ENCODE peak calls at places on chromosomes 13 and 19, in nine cellular contexts. O, L, D, M, B, C, N, K and Z are unnamed samples.

GRCh38 chr19:19034204-19034624 is 811 bp downstream of the ARMC6 start:
- DNase-seq in O (peak), L (peak), D (no peak), M (peak), B (peak), C (no peak), N (peak), K (peak), Z (no peak)

GRCh38 chr19:46515879-46516350 is 20.2 kb upstream of the PNMA8B start:
- DNase-seq in O (no peak), L (peak), D (no peak), M (no peak), B (peak), C (no peak), N (peak), K (no peak), Z (no peak)

GRCh38 chr13:110593430-110594130 is 21.8 kb upstream of the NAXD start:
- DNase-seq in O (no peak), L (no peak), D (no peak), M (peak), B (peak), C (no peak), N (peak), K (no peak), Z (no peak)

GRCh38 chr13:111907341-111907880 is 159.5 kb upstream of the SOX1 start:
- DNase-seq in O (peak), L (no peak), D (no peak), M (no peak), B (no peak), C (peak), N (no peak), K (no peak), Z (no peak)

GRCh38 chr13:71290963-71291937 is 575.8 kb downstream of the DACH1 start:
- DNase-seq in O (no peak), L (no peak), D (no peak), M (no peak), B (peak), C (no peak), N (peak), K (peak), Z (no peak)

GRCh38 chr13:27988520-27988919 is at the start of gene URAD:
- DNase-seq in O (no peak), L (no peak), D (no peak), M (no peak), B (peak), C (no peak), N (no peak), K (no peak), Z (no peak)

GRCh38 chr19:16381756-16382401 is 57.3 kb downstream of the KLF2 start:
- DNase-seq in O (no peak), L (no peak), D (no peak), M (no peak), B (no peak), C (no peak), N (no peak), K (no peak), Z (no peak)

GRCh38 chr13:112067871-112068305 is 939 bp downstream of the SOX1 start:
- DNase-seq in O (peak), L (no peak), D (no peak), M (no peak), B (no peak), C (no peak), N (no peak), K (no peak), Z (no peak)

GRCh38 chr19:18765224-18765623 is 25.9 kb downstream of the COMP start:
- DNase-seq in O (no peak), L (no peak), D (no peak), M (no peak), B (peak), C (no peak), N (no peak), K (no peak), Z (no peak)

GRCh38 chr19:34336781-34337271 is 28.2 kb upstream of the GPI start:
- DNase-seq in O (no peak), L (peak), D (no peak), M (peak), B (peak), C (no peak), N (peak), K (no peak), Z (no peak)

GRCh38 chr19:46574533-46574932 is 26.6 kb upstream of the CALM3 start:
- DNase-seq in O (no peak), L (no peak), D (no peak), M (no peak), B (no peak), C (no peak), N (no peak), K (no peak), Z (no peak)

GRCh38 chr13:57128909-57129308 is 11.8 kb upstream of the PRR20A start:
- DNase-seq in O (peak), L (no peak), D (no peak), M (no peak), B (no peak), C (no peak), N (no peak), K (no peak), Z (no peak)

GRCh38 chr19:51357952-51358351 is 8.2 kb downstream of the ETFB start:
- DNase-seq in O (no peak), L (no peak), D (no peak), M (no peak), B (no peak), C (no peak), N (no peak), K (no peak), Z (no peak)